ENCODE peak calls at places on chromosomes 11 and 22, in nine cellular contexts. L is CD4-positive, alpha-beta memory T cell; H is mammary epithelial cell; Q is kidney; M is colonic mucosa; D is stomach; P is GM23338; N is fibroblast of lung; S is SJSA1. F is an unnamed sample.

GRCh38 chr11:101128571-101129202 is 926 bp downstream of the PGR start:
- DNase-seq in L (no peak), H (no peak), Q (peak), M (no peak), D (no peak), P (peak), N (no peak), S (no peak), F (no peak)

GRCh38 chr22:44181033-44181911 is 547 bp downstream of the PARVG start:
- DNase-seq in L (peak), H (no peak), Q (peak), M (peak), D (peak), P (no peak), N (peak), S (peak), F (no peak)

GRCh38 chr11:269146-269890 is 8.9 kb upstream of the NLRP6 start:
- DNase-seq in L (peak), H (no peak), Q (peak), M (peak), D (no peak), P (peak), N (no peak), S (no peak), F (no peak)

GRCh38 chr11:3795131-3796092 is 1.9 kb downstream of the NUP98 start:
- DNase-seq in L (peak), H (no peak), Q (no peak), M (no peak), D (no peak), P (no peak), N (no peak), S (no peak), F (no peak)

GRCh38 chr22:19173047-19174035 is 5.2 kb downstream of the SLC25A1 start:
- DNase-seq in L (no peak), H (no peak), Q (no peak), M (peak), D (no peak), P (no peak), N (no peak), S (no peak), F (no peak)

GRCh38 chr11:14336507-14337503 is 22.2 kb downstream of the RRAS2 start:
- DNase-seq in L (no peak), H (peak), Q (no peak), M (no peak), D (no peak), P (no peak), N (peak), S (peak), F (no peak)

GRCh38 chr11:93753241-93753640 is 11.8 kb downstream of the C11orf54 start:
- DNase-seq in L (no peak), H (no peak), Q (no peak), M (no peak), D (no peak), P (no peak), N (no peak), S (no peak), F (no peak)

GRCh38 chr11:118605116-118605867 is 2.1 kb upstream of the PHLDB1 start:
- DNase-seq in L (no peak), H (no peak), Q (peak), M (peak), D (peak), P (peak), N (peak), S (peak), F (no peak)

GRCh38 chr22:28710889-28711285 is 30.7 kb downstream of the CHEK2 start:
- DNase-seq in L (no peak), H (no peak), Q (no peak), M (no peak), D (no peak), P (no peak), N (peak), S (no peak), F (no peak)

GRCh38 chr11:71322861-71323582 is 70.6 kb upstream of the SHANK2 start:
- DNase-seq in L (no peak), H (no peak), Q (no peak), M (no peak), D (no peak), P (no peak), N (no peak), S (no peak), F (no peak)

GRCh38 chr11:18527512-18527911 is 770 bp upstream of the TSG101 start:
- DNase-seq in L (no peak), H (peak), Q (no peak), M (no peak), D (no peak), P (no peak), N (peak), S (peak), F (no peak)

GRCh38 chr11:2150206-2150847 is 10.7 kb downstream of the INS start:
- DNase-seq in L (no peak), H (peak), Q (no peak), M (no peak), D (no peak), P (peak), N (peak), S (peak), F (no peak)

GRCh38 chr11:34897171-34897870 is 18.9 kb downstream of the APIP start:
- DNase-seq in L (no peak), H (no peak), Q (no peak), M (no peak), D (no peak), P (no peak), N (no peak), S (no peak), F (no peak)

GRCh38 chr11:34898474-34898873 is 17.7 kb downstream of the APIP start:
- DNase-seq in L (no peak), H (no peak), Q (no peak), M (no peak), D (no peak), P (no peak), N (no peak), S (no peak), F (no peak)

GRCh38 chr11:34904421-34904950 is 11.7 kb downstream of the APIP start:
- DNase-seq in L (no peak), H (no peak), Q (no peak), M (no peak), D (no peak), P (no peak), N (no peak), S (no peak), F (no peak)

DNA sequence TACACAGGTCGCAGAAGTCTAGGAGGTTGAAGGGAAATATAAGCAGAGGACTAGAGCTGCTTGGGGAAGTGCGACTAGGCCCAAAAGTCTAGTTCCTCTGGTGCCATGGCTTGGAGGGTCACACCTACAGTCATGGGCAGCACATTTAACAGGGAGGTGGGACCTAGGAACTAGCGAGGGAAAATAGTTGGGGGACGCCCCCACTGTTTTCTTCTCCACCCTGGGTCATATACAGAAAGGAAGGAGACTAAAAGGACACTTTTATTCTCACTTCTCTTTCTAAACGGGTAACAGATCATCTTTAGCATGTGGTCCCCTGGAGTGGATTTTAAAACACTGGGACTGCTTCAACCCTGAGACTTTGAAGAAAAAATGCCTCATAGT is 16.6 kb downstream of the APIP start:
- DNase-seq in L (no peak), H (no peak), Q (no peak), M (no peak), D (no peak), P (no peak), N (no peak), S (no peak), F (no peak)
- H3K27ac ChIP-seq in L (no peak), H (no peak), Q (no peak), M (no peak), D (no peak), P (no peak), N (no peak), S (no peak), F (no peak)

GRCh38 chr11:59141673-59142460 is 789 bp upstream of the FAM111A start:
- DNase-seq in L (no peak), H (peak), Q (no peak), M (no peak), D (no peak), P (peak), N (peak), S (no peak), F (no peak)
- H3K27ac ChIP-seq in L (peak), H (peak), Q (peak), M (peak), D (peak), P (peak), N (peak), S (peak), F (peak)

GRCh38 chr11:121293276-121293569 is 652 bp downstream of the SC5D start:
- DNase-seq in L (no peak), H (no peak), Q (no peak), M (no peak), D (no peak), P (no peak), N (no peak), S (no peak), F (no peak)
- H3K27ac ChIP-seq in L (peak), H (peak), Q (peak), M (peak), D (peak), P (peak), N (peak), S (no peak), F (peak)

GRCh38 chr22:37065961-37066360 is 14.4 kb downstream of the KCTD17 start:
- DNase-seq in L (no peak), H (no peak), Q (no peak), M (no peak), D (no peak), P (no peak), N (no peak), S (no peak), F (no peak)
- H3K27ac ChIP-seq in L (no peak), H (no peak), Q (no peak), M (no peak), D (no peak), P (no peak), N (no peak), S (no peak), F (no peak)

DNA sequence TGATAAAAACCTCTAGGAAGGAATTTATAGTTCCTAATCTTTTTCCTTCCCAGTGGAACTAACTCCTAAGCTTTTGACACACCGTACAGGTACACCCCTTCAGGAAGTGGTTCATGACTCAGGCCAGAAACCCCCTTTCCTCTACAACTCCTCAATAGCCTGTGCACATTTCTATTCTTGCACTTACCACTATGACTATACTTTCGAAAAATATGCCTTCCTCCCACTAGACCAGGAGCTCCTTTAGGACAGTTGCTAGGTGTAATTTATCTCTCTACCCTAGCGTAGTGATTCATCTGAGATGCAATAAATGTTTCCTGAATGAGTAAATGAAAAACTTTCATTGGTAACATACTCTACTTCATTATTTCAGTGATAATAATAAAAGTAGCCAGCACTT is 14.5 kb downstream of the MAP6 start:
- DNase-seq in L (no peak), H (peak), Q (no peak), M (no peak), D (no peak), P (no peak), N (peak), S (no peak), F (no peak)
- H3K27ac ChIP-seq in L (no peak), H (peak), Q (no peak), M (no peak), D (no peak), P (no peak), N (no peak), S (no peak), F (no peak)

F was measured in substantia nigra.